ENCODE peak calls at places on chromosome 3, in nine cellular contexts. U, M, W, X, B, H, L, O and V are unnamed samples.

GRCh38 chr3:54176106-54176505 is 53.8 kb downstream of the CACNA2D3 start:
- DNase-seq in M (no peak), B (no peak), X (no peak), U (no peak), O (no peak), W (no peak), H (no peak), L (no peak), V (no peak)

GRCh38 chr3:124207873-124208473 is 216.0 kb upstream of the ROPN1 start:
- DNase-seq in O (no peak), X (no peak), L (no peak), B (no peak), W (no peak), M (no peak), H (no peak), U (no peak), V (no peak)

GRCh38 chr3:102529452-102529851 is 94.6 kb downstream of the ZPLD1 start:
- DNase-seq in W (no peak), H (peak; percentile 3), L (peak; percentile 7), M (no peak), U (no peak), X (peak; percentile 7), B (peak; percentile 22), O (no peak), V (no peak)

GRCh38 chr3:57706462-57706861 is 13.6 kb upstream of the DENND6A start:
- DNase-seq in M (no peak), O (no peak), L (no peak), H (no peak), U (no peak), W (no peak), X (peak; percentile 93), B (no peak), V (no peak)

GRCh38 chr3:56502738-56503137 is 34.5 kb upstream of the ERC2 start:
- DNase-seq in B (no peak), H (no peak), U (no peak), X (no peak), L (no peak), M (no peak), O (no peak), W (no peak), V (no peak)

GRCh38 chr3:184284696-184285095 is 8.9 kb downstream of the ECE2 start:
- DNase-seq in M (no peak), U (no peak), O (no peak), L (no peak), W (peak; percentile 58), H (peak; percentile 78), B (no peak), X (peak; percentile 65), V (no peak)

GRCh38 chr3:108024146-108024836 is 66.5 kb downstream of the CD47 start:
- DNase-seq in H (no peak), O (no peak), L (no peak), X (peak; percentile 22), M (no peak), B (no peak), U (no peak), W (no peak), V (no peak)

GRCh38 chr3:11362600-11362999 is 90.4 kb downstream of the ATG7 start:
- DNase-seq in B (no peak), M (no peak), H (no peak), X (peak; percentile 73), U (no peak), L (no peak), W (peak; percentile 36), O (no peak), V (no peak)

GRCh38 chr3:177803495-177803894 is 606.2 kb upstream of the TBL1XR1 start:
- DNase-seq in H (no peak), W (no peak), O (no peak), L (no peak), B (no peak), M (no peak), U (no peak), X (no peak), V (no peak)

GRCh38 chr3:37967252-37967881 is 23.2 kb upstream of the VILL start:
- DNase-seq in W (peak; percentile 56), M (peak; percentile 55), X (peak; percentile 65), B (peak; percentile 65), U (peak; percentile 82), H (peak; percentile 82), O (peak; percentile 35), L (peak; percentile 56), V (no peak)

GRCh38 chr3:170278632-170279031 is 56.4 kb downstream of the PRKCI start:
- DNase-seq in L (no peak), B (no peak), W (no peak), U (no peak), H (no peak), O (no peak), M (no peak), X (no peak), V (no peak)

GRCh38 chr3:186283096-186283495 is 78.9 kb downstream of the DGKG start:
- DNase-seq in W (no peak), U (no peak), B (no peak), M (no peak), O (no peak), L (no peak), H (no peak), X (peak; percentile 34), V (no peak)

GRCh38 chr3:187919990-187920389 is 174.7 kb upstream of the BCL6 start:
- DNase-seq in U (no peak), O (no peak), X (peak; percentile 78), M (no peak), W (no peak), L (no peak), B (no peak), H (no peak), V (no peak)

DNA sequence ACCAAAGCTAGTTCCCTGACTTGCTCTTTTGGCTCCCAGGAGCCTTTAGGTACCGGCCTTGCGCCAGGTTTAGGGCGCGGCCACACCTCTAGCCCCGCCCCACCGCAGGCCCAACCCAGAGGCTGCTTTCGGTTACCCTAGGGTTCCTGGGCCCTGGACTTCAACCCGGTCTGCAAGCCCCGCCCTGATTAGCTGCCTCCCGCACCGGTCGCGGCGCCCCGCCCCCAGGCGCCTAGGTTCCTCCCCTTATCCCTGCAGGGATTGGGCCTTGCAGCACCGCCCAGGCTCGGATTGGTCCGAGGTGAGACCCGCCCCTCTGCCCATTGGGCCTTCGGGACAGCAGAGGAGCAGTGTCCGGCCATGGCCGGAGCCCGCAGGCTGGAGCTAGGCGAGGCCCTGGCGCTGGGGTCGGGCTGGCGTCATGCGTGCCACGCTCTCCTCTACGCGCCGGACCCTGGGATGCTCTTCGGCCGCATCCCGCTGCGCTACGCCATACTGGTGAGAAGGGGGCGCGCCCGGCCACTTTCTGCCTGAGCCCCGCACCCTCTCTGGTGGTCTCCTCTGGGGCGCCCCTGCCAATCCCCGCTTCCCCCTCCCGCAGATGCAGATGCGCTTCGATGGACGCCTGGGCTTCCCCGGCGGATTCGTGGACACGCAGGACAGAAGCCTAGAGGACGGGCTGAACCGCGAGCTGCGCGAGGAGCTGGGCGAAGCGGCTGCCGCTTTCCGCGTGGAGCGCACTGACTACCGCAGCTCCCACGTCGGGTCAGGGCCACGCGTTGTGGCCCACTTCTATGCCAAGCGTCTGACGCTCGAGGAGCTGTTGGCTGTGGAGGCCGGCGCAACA is at the start of gene NUDT16:
- DNase-seq in H (peak; percentile 87), W (peak; percentile 97), U (peak; percentile 100), M (peak; percentile 99), B (peak; percentile 100), O (peak; percentile 100), L (peak; percentile 98), X (peak; percentile 98), V (peak; percentile 96)
- TF ChIP-seq POLR2A in H (peak; percentile 84), W (peak; percentile 95), U (peak; percentile 83), M (peak; percentile 97), B (peak; percentile 88), O (peak; percentile 82), L (peak; percentile 94), X (peak; percentile 79), V (no peak)

DNA sequence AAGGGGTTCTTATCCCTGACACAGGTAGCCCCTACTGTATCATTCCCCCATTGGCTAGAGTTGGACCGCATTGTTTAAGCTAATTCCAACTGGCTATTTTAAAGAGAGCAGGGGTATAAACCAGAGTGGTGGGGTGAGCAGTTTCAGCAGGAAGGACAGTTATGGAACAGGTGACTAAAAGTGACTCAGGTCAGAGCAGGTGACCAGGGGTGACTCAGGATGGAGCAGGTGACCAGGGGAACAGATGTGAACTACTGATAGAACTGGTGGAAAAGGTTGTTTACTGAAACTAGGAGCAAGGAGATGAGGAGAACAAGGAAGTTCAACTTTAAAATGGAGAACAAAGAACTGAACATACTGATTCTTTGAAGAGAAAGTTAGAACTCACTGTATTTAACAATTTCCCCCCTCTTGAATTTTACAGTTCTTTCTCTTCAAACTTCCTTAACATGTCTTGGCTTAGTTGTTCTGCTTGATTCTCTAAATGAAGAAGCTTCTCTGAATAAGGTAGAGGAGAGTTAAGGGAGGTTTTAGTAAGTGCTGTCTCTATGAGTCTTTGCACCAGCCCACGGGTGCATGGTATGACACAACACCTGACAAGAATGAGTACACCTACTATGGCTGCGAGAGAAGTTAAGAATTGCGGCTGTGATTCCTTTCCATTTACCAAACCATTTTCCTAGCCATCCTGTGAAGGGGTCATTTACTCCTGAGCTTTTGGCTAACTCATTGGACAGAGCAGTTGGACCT is 83.4 kb upstream of the WNT7A start:
- DNase-seq in O (no peak), U (no peak), W (no peak), L (no peak), H (no peak), X (no peak), M (no peak), B (no peak), V (no peak)
- H3K4me1 ChIP-seq in O (no peaks in the 10 kb centered on the region), U (no peaks in the 10 kb centered on the region), W (no peaks in the 10 kb centered on the region), L (no peaks in the 10 kb centered on the region), H (no peaks in the 10 kb centered on the region), X (no peaks in the 10 kb centered on the region), M (no peaks in the 10 kb centered on the region), B (no peaks in the 10 kb centered on the region), V (no peaks in the 10 kb centered on the region)

GRCh38 chr3:61562810-61563613 is 1.6 kb downstream of the PTPRG start:
- DNase-seq in L (no peak), O (peak; percentile 28), U (peak; percentile 72), W (peak; percentile 20), M (peak; percentile 18), X (peak; percentile 35), H (peak; percentile 7), B (peak; percentile 21), V (no peak)

GRCh38 chr3:61562042-61562809 is 855 bp downstream of the PTPRG start:
- DNase-seq in W (no peak), M (no peak), O (peak; percentile 21), H (peak; percentile 10), B (no peak), U (peak; percentile 65), L (no peak), X (peak; percentile 31), V (no peak)

GRCh38 chr3:61561374-61562041 is at the start of gene PTPRG:
- DNase-seq in O (peak; percentile 91), B (peak; percentile 91), H (peak; percentile 68), X (peak; percentile 94), W (peak; percentile 82), M (peak; percentile 84), L (peak; percentile 61), U (peak; percentile 97), V (peak; percentile 4)

GRCh38 chr3:61559108-61559731 is 2.2 kb upstream of the PTPRG start:
- DNase-seq in U (no peak), W (no peak), X (no peak), M (no peak), H (no peak), O (no peak), L (no peak), B (no peak), V (no peak)

GRCh38 chr3:61560452-61561373 is 658 bp upstream of the PTPRG start:
- DNase-seq in H (peak; percentile 57), U (peak; percentile 92), B (peak; percentile 84), W (peak; percentile 81), M (peak; percentile 74), X (peak; percentile 73), L (peak; percentile 69), O (peak; percentile 82), V (no peak)
- TF ChIP-seq POLR2A in H (no peak), U (no peak), B (no peak), W (peak; percentile 70), M (peak; percentile 8), X (no peak), L (no peak), O (no peak), V (no peak)

GRCh38 chr3:16913264-16913580 is 28.5 kb downstream of the PLCL2 start:
- DNase-seq in L (no peak), O (no peak), H (no peak), M (no peak), W (no peak), X (no peak), U (no peak), B (no peak), V (no peak)
- H3K4me1 ChIP-seq in L (peaks cover 3% of the 10 kb centered on the region), O (peaks cover 82% of the 10 kb centered on the region), H (peaks cover 12% of the 10 kb centered on the region), M (peaks cover 3% of the 10 kb centered on the region), W (no peaks in the 10 kb centered on the region), X (peaks cover 3% of the 10 kb centered on the region), U (no peaks in the 10 kb centered on the region), B (no peaks in the 10 kb centered on the region), V (no peaks in the 10 kb centered on the region)